ENCODE peak calls at places on chromosomes 12 and 14, in seven cellular contexts. L, K, Y, N, G, F and J are unnamed samples. For H3K4me1 and H3K27me3, the result is how much of the 10 kb centered on the place peaks cover.

GRCh38 chr12:62332598-62332997 is 72.4 kb downstream of the USP15 start:
- DNase-seq in L (peak), Y (no peak), F (no peak), N (no peak), K (no peak), G (no peak), J (no peak)

GRCh38 chr12:6273931-6274687 is 36.4 kb upstream of the PLEKHG6 start:
- DNase-seq in N (no peak), G (peak), K (no peak), Y (peak), L (no peak), F (no peak), J (peak)

GRCh38 chr12:119444462-119445044 is 110.0 kb downstream of the CCDC60 start:
- DNase-seq in Y (no peak), N (no peak), F (peak), L (no peak), K (no peak), G (peak), J (no peak)

GRCh38 chr12:58310828-58311273 is 369.5 kb downstream of the ATP23 start:
- DNase-seq in F (no peak), N (no peak), G (peak), Y (no peak), L (peak), K (no peak), J (no peak)

GRCh38 chr14:99215277-99215676 is 56.7 kb downstream of the BCL11B start:
- DNase-seq in F (no peak), Y (peak), L (no peak), K (no peak), G (no peak), N (no peak), J (no peak)

GRCh38 chr12:49923035-49923644 is 19.4 kb upstream of the FAIM2 start:
- DNase-seq in K (no peak), G (no peak), Y (peak), F (no peak), L (no peak), N (no peak), J (no peak)

GRCh38 chr14:93825235-93825553 is 36.9 kb upstream of the PRIMA1 start:
- DNase-seq in L (no peak), K (no peak), G (no peak), Y (no peak), N (no peak), F (no peak), J (no peak)

GRCh38 chr12:54017845-54018607 is 9.2 kb downstream of the HOXC8 start:
- DNase-seq in G (peak), L (peak), N (peak), F (peak), Y (peak), K (peak), J (peak)

GRCh38 chr14:88043523-88043922 is 38.6 kb downstream of the GPR65 start:
- DNase-seq in G (no peak), N (no peak), K (no peak), Y (no peak), L (no peak), F (no peak), J (no peak)

GRCh38 chr14:44649056-44649455 is 142.0 kb upstream of the FSCB start:
- DNase-seq in G (no peak), Y (no peak), N (no peak), K (no peak), L (no peak), F (no peak), J (no peak)

GRCh38 chr14:50051706-50052105 is 64.7 kb downstream of the VCPKMT start:
- DNase-seq in F (no peak), K (no peak), G (no peak), L (no peak), N (no peak), Y (peak), J (no peak)

GRCh38 chr12:55492078-55492477 is at the start of gene OR6C68:
- DNase-seq in F (no peak), K (no peak), N (no peak), G (no peak), Y (no peak), L (no peak), J (no peak)

GRCh38 chr14:104341532-104342434 is 203.4 kb downstream of the KIF26A start:
- DNase-seq in K (peak), F (peak), N (no peak), G (peak), Y (no peak), L (no peak), J (peak)

GRCh38 chr14:89162586-89162985 is 254.4 kb downstream of the FOXN3 start:
- DNase-seq in N (no peak), K (peak), L (no peak), Y (no peak), F (no peak), G (no peak), J (no peak)

GRCh38 chr12:124636138-124636968 is 68.9 kb upstream of the NCOR2 start:
- DNase-seq in N (peak), Y (no peak), K (no peak), L (peak), F (peak), G (peak), J (no peak)

GRCh38 chr12:20646239-20646827 is 48.8 kb upstream of the SLCO1C1 start:
- DNase-seq in L (peak), F (no peak), Y (no peak), K (no peak), G (peak), N (no peak), J (no peak)

GRCh38 chr12:3882896-3883564 is 9.8 kb upstream of the PARP11 start:
- DNase-seq in G (peak), F (no peak), Y (no peak), K (no peak), L (peak), N (no peak), J (no peak)

GRCh38 chr12:90908465-90908864 is 46.5 kb downstream of the CCER1 start:
- DNase-seq in G (no peak), L (peak), F (no peak), Y (no peak), N (no peak), K (no peak), J (no peak)

GRCh38 chr12:63802012-63802608 is 22.4 kb downstream of the RXYLT1 start:
- DNase-seq in K (no peak), L (peak), G (peak), N (no peak), F (no peak), Y (no peak), J (no peak)

GRCh38 chr12:101117842-101118241 is 92.2 kb downstream of the SLC5A8 start:
- DNase-seq in Y (no peak), G (peak), K (no peak), L (no peak), N (no peak), F (no peak), J (no peak)

GRCh38 chr14:102589761-102590290 is 2.6 kb upstream of the RCOR1 start:
- DNase-seq in K (no peak), N (no peak), G (no peak), F (no peak), Y (peak), L (no peak), J (no peak)

GRCh38 chr14:58701576-58701975 is 63.8 kb downstream of the DACT1 start:
- DNase-seq in K (no peak), N (no peak), F (no peak), Y (no peak), G (no peak), L (no peak), J (no peak)

GRCh38 chr14:74982661-74983060 is 20.1 kb upstream of the EIF2B2 start:
- DNase-seq in Y (no peak), K (no peak), G (no peak), F (no peak), N (no peak), L (no peak), J (no peak)
- H3K27ac ChIP-seq in Y (no peak), K (no peak), G (no peak), F (no peak), N (no peak), L (no peak), J (no peak)

DNA sequence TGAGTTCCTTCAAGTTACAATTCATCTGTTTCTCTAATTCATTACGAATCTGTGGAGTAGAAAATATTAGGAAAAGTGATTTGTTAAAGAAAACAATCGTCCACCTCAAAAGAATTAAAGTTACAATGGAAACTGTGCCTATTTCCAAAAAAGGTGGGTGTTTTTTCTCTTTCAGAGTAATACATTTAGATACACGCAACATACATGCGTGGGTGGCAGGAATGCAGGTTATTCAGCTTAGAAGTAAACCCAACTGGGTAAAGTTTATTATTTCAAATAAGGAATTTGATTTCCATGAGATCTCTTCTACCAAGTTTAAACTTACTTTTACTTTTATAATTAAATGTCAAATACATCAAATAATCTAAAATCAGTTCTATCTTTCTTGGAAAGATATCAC is 52.2 kb downstream of the SSH1 start:
- DNase-seq in Y (no peak), G (no peak), F (no peak), L (peak), N (no peak), K (no peak), J (no peak)
- H3K4me1 ChIP-seq in Y (under half), G (under half), F (half or more), L (under half), N (under half), K (under half), J (under half)

GRCh38 chr14:61337893-61338292 is 16.5 kb downstream of the PRKCH start:
- DNase-seq in G (no peak), F (no peak), N (peak), Y (no peak), L (no peak), K (no peak), J (no peak)
- H3K27me3 ChIP-seq in G (under half), F (under half), N (under half), Y (under half), L (under half), K (under half), J (under half)

GRCh38 chr12:47930634-47931033 is 25.8 kb upstream of the VDR start:
- DNase-seq in K (no peak), Y (no peak), F (no peak), L (no peak), N (no peak), G (no peak), J (no peak)

GRCh38 chr12:47931187-47931586 is 26.4 kb upstream of the VDR start:
- DNase-seq in F (no peak), Y (no peak), K (no peak), L (no peak), N (no peak), G (no peak), J (no peak)

GRCh38 chr12:47921907-47922306 is 17.1 kb upstream of the VDR start:
- DNase-seq in K (no peak), F (no peak), N (no peak), G (no peak), Y (no peak), L (no peak), J (no peak)

DNA sequence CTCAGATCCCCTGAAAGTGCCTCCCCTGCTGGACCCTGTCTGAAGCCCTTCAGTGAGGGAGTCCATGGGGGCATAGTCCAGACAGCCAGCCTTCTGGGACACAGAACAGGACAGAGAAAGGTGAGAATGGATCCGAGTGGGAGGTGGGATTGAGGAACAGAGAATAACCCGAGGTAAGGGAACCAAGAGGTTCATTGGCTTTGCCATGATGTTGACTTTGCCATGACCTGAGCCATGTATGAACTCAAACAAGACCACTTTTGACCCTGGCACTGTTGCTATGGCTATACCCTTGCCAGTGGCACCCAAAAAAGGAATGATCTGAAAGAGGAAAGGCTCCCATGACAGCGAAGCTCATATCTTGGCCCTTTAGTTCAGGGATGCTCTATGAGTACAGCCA is 22.6 kb upstream of the VDR start:
- DNase-seq in K (no peak), G (no peak), Y (no peak), L (no peak), N (no peak), F (no peak), J (no peak)
- H3K27ac ChIP-seq in K (no peak), G (no peak), Y (no peak), L (no peak), N (no peak), F (no peak), J (no peak)

GRCh38 chr12:94620611-94621010 is 29.7 kb downstream of the TMCC3 start:
- DNase-seq in L (no peak), F (no peak), N (no peak), G (no peak), Y (no peak), K (no peak), J (no peak)
- H3K4me1 ChIP-seq in L (under half), F (under half), N (under half), G (under half), Y (under half), K (under half), J (under half)

DNA sequence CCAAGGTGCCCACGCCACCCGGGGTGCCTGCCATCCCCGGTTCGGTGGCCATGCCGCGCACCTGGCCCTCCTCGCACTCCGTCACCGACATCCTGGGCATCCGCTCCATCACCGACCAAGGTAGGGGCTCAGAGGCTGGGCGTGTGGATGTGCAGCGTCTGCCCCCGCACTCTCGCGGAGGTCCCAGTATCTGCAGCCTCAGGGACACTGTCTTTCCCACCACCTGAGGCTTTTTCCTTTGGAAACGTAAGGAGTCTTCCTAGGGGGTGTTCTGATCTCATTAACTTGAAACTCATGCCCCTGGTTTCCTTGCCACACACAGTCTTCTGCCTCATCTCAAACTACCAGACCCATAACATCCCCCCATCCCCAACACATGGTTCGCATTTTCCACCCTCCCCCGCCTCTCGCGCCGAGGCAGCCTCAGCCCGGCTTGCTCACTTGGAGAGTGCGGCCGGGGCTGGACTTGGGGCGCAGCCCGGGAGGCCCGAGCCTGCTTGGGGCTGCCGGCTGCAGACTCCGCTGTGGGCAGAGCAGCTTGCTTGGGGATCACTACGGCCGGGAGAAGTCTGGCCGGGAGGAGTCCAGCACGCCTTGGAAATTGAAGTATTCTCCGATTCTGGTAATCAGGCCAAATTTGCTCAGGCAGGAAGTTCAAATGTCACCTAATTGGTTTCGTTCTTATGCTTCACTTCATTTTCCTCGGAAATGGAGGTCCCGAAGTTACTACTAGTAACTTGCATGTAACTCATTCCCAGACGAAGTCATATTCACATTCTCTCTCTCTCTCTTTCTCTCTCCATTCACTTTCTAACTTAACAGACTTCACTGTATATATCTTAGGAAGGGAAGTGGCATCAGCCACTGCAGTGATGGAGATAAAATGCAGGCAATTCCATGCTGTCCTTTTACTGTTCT is 2.0 kb downstream of the PAX9 start:
- DNase-seq in Y (peak), G (peak), F (peak), K (peak), L (no peak), N (no peak), J (no peak)
- H3K27me3 ChIP-seq in Y (under half), G (half or more), F (half or more), K (under half), L (half or more), N (under half), J (under half)